ENCODE peak calls at places on chromosomes 4 and X, in four cellular contexts. G, X, P and N are unnamed samples.

GRCh38 chr4:84279678-84280077 is 219.4 kb downstream of the NKX6-1 start:
- DNase-seq in P (no peak), G (peak; percentile 43), X (no peak), N (no peak)

GRCh38 chr4:184198190-184198589 is 19.5 kb downstream of the ENPP6 start:
- DNase-seq in G (no peak), P (no peak), X (no peak), N (no peak)

GRCh38 chr4:86184216-86184915 is 175.5 kb downstream of the MAPK10 start:
- DNase-seq in X (no peak), G (peak; percentile 47), P (no peak), N (no peak)

GRCh38 chr4:57442834-57443291 is 332.7 kb upstream of the IGFBP7 start:
- DNase-seq in X (peak; percentile 87), G (peak; percentile 29), P (no peak), N (peak; percentile 77)

GRCh38 chr4:80266902-80267380 is 477 bp downstream of the FGF5 start:
- DNase-seq in G (peak; percentile 69), P (no peak), X (no peak), N (peak; percentile 11)

GRCh38 chr4:2961411-2962098 is 1.7 kb downstream of the NOP14 start:
- DNase-seq in G (no peak), X (no peak), P (no peak), N (no peak)

GRCh38 chr4:24266951-24267577 is 317.3 kb downstream of the DHX15 start:
- DNase-seq in G (peak; percentile 98), P (no peak), X (no peak), N (no peak)

GRCh38 chrX:101659601-101660063 is at the start of gene ARMCX2:
- DNase-seq in P (peak; percentile 61), G (peak; percentile 74), X (peak; percentile 69), N (peak; percentile 73)

GRCh38 chr4:153318696-153319320 is 25.7 kb upstream of the MND1 start:
- DNase-seq in P (peak; percentile 43), X (peak; percentile 39), G (peak; percentile 27), N (peak; percentile 72)

GRCh38 chrX:13266641-13267420 is 53.0 kb downstream of the ATXN3L start:
- DNase-seq in G (peak; percentile 68), X (no peak), P (no peak), N (no peak)

GRCh38 chr4:104859601-104860000 is 287.1 kb upstream of the TET2 start:
- DNase-seq in G (peak; percentile 5), P (no peak), X (peak; percentile 20), N (no peak)

GRCh38 chr4:94349193-94349592 is 6.6 kb upstream of the HPGDS start:
- DNase-seq in P (no peak), X (no peak), G (peak; percentile 55), N (no peak)

GRCh38 chrX:39242187-39242586 is 440.9 kb downstream of the MID1IP1 start:
- DNase-seq in G (peak; percentile 2), P (no peak), X (peak; percentile 77), N (peak; percentile 68)

GRCh38 chr4:81426770-81427604 is 44.7 kb downstream of the RASGEF1B start:
- DNase-seq in G (peak; percentile 58), X (no peak), P (no peak), N (no peak)

GRCh38 chr4:156827519-156827918 is 144.1 kb downstream of the PDGFC start:
- DNase-seq in X (no peak), G (no peak), P (no peak), N (no peak)

GRCh38 chr4:17941731-17942130 is 79.8 kb downstream of the LCORL start:
- DNase-seq in P (no peak), G (no peak), X (no peak), N (no peak)

GRCh38 chrX:108312011-108312410 is 126.2 kb downstream of the COL4A6 start:
- DNase-seq in X (no peak), G (peak; percentile 53), P (no peak), N (no peak)

GRCh38 chrX:131789664-131790063 is 233.4 kb upstream of the STK26 start:
- DNase-seq in G (no peak), P (no peak), X (no peak), N (no peak)

GRCh38 chrX:22748093-22748999 is 251.4 kb upstream of the DDX53 start:
- DNase-seq in G (peak; percentile 19), X (peak; percentile 67), P (peak; percentile 38), N (peak; percentile 72)

GRCh38 chrX:81586091-81586490 is 384.2 kb downstream of the SH3BGRL start:
- DNase-seq in X (no peak), G (no peak), P (no peak), N (no peak)